ENCODE peak calls at places on chromosomes 12 and 14, in seven cellular contexts. F is neural progenitor cell, H is sigmoid colon, Y is lung, A is right lobe of liver, O is mucosa of descending colon, L is pancreas. U is an unnamed sample.

GRCh38 chr14:35261774-35262173 is 30.4 kb upstream of the PSMA6 start:
- DNase-seq in O (no peak), F (no peak), L (no peak), Y (no peak), A (no peak), H (no peak), U (no peak)

GRCh38 chr14:34931206-34931605 is 51.6 kb upstream of the SRP54 start:
- DNase-seq in H (no peak), L (no peak), Y (no peak), O (no peak), F (no peak), A (no peak), U (no peak)

GRCh38 chr12:103929909-103930786 is at the start of gene HSP90B1:
- DNase-seq in A (peak; percentile 100), H (peak; percentile 100), O (peak; percentile 100), Y (peak; percentile 99), L (peak; percentile 100), F (peak; percentile 100), U (peak; percentile 99)

GRCh38 chr12:75660107-75660530 is 148.7 kb upstream of the KRR1 start:
- DNase-seq in Y (no peak), A (no peak), H (no peak), F (no peak), O (no peak), L (no peak), U (no peak)

GRCh38 chr14:99794156-99794780 is 1.1 kb downstream of the EML1 start:
- DNase-seq in H (no peak), O (no peak), L (no peak), F (no peak), A (no peak), Y (no peak), U (no peak)

GRCh38 chr12:75208851-75209781 is 523 bp downstream of the KCNC2 start:
- DNase-seq in L (peak; percentile 12), A (no peak), H (no peak), O (no peak), Y (no peak), F (peak; percentile 85), U (no peak)

GRCh38 chr14:90105756-90106155 is 44.0 kb downstream of the KCNK13 start:
- DNase-seq in H (no peak), Y (no peak), A (no peak), L (no peak), F (no peak), O (no peak), U (no peak)

GRCh38 chr14:55756078-55756477 is 176.1 kb downstream of the KTN1 start:
- DNase-seq in F (no peak), L (no peak), A (no peak), Y (no peak), H (no peak), O (no peak), U (no peak)

GRCh38 chr14:24331731-24332093 is 3.2 kb downstream of the ADCY4 start:
- DNase-seq in O (peak; percentile 62), L (no peak), F (no peak), A (no peak), Y (no peak), H (no peak), U (no peak)

GRCh38 chr14:24329736-24330135 is 5.1 kb downstream of the ADCY4 start:
- DNase-seq in L (no peak), A (no peak), H (peak; percentile 76), F (no peak), O (peak; percentile 84), Y (peak; percentile 62), U (peak; percentile 71)

GRCh38 chr14:24334431-24335271 is at the start of gene ADCY4:
- DNase-seq in F (peak; percentile 51), H (no peak), O (peak; percentile 64), A (no peak), Y (no peak), L (no peak), U (peak; percentile 51)

GRCh38 chr14:24330973-24331674 is 3.7 kb downstream of the ADCY4 start:
- DNase-seq in H (no peak), O (peak; percentile 55), L (no peak), F (no peak), A (no peak), Y (no peak), U (no peak)

DNA sequence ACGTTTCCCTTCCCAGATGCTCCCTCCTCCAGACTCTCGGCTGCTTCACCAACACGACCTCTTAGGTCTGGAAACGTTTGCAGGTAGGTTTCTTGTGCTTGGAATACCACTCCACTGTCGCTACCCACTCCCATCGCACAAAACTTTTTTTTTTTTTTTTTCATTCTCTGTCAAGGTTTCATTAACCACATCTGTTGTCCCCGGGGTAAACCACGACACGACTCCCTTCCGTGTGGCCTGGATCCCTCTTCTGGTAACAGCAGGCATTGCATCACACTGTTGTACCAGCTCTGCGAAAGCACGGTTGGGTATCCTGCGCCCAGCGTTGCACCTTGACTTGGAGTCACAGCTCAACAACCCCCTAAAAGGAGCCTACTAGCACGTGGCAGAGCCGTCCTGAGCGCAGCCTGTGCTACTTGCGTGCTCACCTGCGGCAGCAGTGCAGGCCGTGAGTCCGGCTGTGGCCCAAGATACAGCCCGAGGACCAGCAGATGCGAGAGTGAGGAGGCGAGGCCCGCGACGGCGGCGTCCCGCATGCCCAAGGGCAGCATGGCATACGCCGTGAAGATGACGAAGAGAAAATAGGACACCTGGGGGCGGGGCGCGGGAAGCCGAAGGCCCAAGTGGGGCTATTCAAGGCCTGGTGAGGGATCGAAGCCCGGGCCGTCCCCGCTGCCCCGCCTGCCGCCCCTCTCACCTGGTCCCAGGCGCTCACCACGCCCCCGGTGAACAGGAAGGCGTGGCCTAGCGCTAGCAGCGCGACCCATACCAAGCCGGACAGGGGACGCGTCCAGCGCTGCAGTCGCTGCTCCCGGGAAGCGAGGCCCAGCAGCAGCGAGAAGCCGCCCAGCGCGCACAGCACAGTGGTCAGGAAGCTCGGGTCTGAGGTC is 2.5 kb downstream of the ADCY4 start:
- DNase-seq in L (peak; percentile 78), H (peak; percentile 81), O (peak; percentile 80), F (peak; percentile 81), A (peak; percentile 78), Y (peak; percentile 80), U (peak; percentile 75)
- H3K4me3 ChIP-seq in L (no peak overlapping the region), H (peak overlapping the region; percentile 16), O (no peak overlapping the region), F (peak overlapping the region; percentile 37), A (peak overlapping the region; percentile 3), Y (no peak overlapping the region), U (peak overlapping the region; percentile 35)

GRCh38 chr12:2358986-2359658 is 306.3 kb downstream of the CACNA1C start:
- DNase-seq in H (peak; percentile 58), L (no peak), Y (no peak), O (no peak), A (no peak), F (no peak), U (no peak)

GRCh38 chr12:2356601-2357125 is 303.9 kb downstream of the CACNA1C start:
- DNase-seq in H (no peak), F (no peak), Y (no peak), L (no peak), O (no peak), A (no peak), U (no peak)

GRCh38 chr12:2360630-2361170 is 307.9 kb downstream of the CACNA1C start:
- DNase-seq in H (peak; percentile 21), F (no peak), A (no peak), L (no peak), Y (no peak), O (no peak), U (no peak)

GRCh38 chr12:2363836-2364565 is 311.2 kb downstream of the CACNA1C start:
- DNase-seq in A (no peak), Y (no peak), O (no peak), F (no peak), H (peak; percentile 62), L (no peak), U (no peak)

GRCh38 chr12:2359725-2360629 is 307.2 kb downstream of the CACNA1C start:
- DNase-seq in A (no peak), L (no peak), Y (no peak), F (no peak), O (no peak), H (peak; percentile 50), U (no peak)
- H3K4me1 ChIP-seq in A (no peaks in the 10 kb centered on the region), L (no peaks in the 10 kb centered on the region), Y (peaks cover 11% of the 10 kb centered on the region), F (peaks cover 6% of the 10 kb centered on the region), O (peaks cover 8% of the 10 kb centered on the region), H (peaks cover 53% of the 10 kb centered on the region), U (peaks cover 3% of the 10 kb centered on the region)

GRCh38 chr12:42422785-42423184 is 96.8 kb downstream of the PPHLN1 start:
- DNase-seq in H (no peak), F (no peak), L (no peak), A (no peak), O (no peak), Y (no peak), U (no peak)

GRCh38 chr12:42426733-42427132 is 100.8 kb downstream of the PPHLN1 start:
- DNase-seq in O (no peak), F (peak; percentile 35), L (no peak), Y (no peak), H (no peak), A (no peak), U (no peak)

GRCh38 chr12:42420385-42420784 is 94.4 kb downstream of the PPHLN1 start:
- DNase-seq in F (no peak), Y (no peak), O (no peak), L (no peak), H (no peak), A (no peak), U (no peak)

GRCh38 chr12:42421844-42422779 is 96.1 kb downstream of the PPHLN1 start:
- DNase-seq in F (no peak), L (no peak), A (no peak), O (no peak), H (no peak), Y (no peak), U (no peak)
- H3K4me3 ChIP-seq in F (no peak overlapping the region), L (no peak overlapping the region), A (no peak overlapping the region), O (no peak overlapping the region), H (no peak overlapping the region), Y (no peak overlapping the region), U (no peak overlapping the region)

GRCh38 chr12:122096014-122096413 is 17.5 kb downstream of the MLXIP start:
- DNase-seq in A (no peak), F (no peak), L (no peak), O (no peak), H (peak; percentile 25), Y (no peak), U (no peak)

GRCh38 chr12:122099280-122099749 is 20.8 kb downstream of the MLXIP start:
- DNase-seq in F (no peak), A (no peak), Y (no peak), H (peak; percentile 57), L (no peak), O (peak; percentile 63), U (peak; percentile 73)

GRCh38 chr12:122099856-122100255 is 21.3 kb downstream of the MLXIP start:
- DNase-seq in F (no peak), O (no peak), Y (no peak), H (no peak), A (no peak), L (no peak), U (no peak)

GRCh38 chr12:122096591-122097149 is 18.1 kb downstream of the MLXIP start:
- DNase-seq in H (peak; percentile 65), Y (no peak), A (no peak), O (peak; percentile 60), F (no peak), L (peak; percentile 33), U (peak; percentile 84)

GRCh38 chr12:122097641-122098364 is 19.2 kb downstream of the MLXIP start:
- DNase-seq in F (no peak), O (peak; percentile 87), H (peak; percentile 65), Y (peak; percentile 83), A (no peak), L (peak; percentile 95), U (no peak)
- H3K4me1 ChIP-seq in F (peaks cover 6% of the 10 kb centered on the region), O (peaks cover 71% of the 10 kb centered on the region), H (peaks cover 93% of the 10 kb centered on the region), Y (peaks cover 51% of the 10 kb centered on the region), A (no peaks in the 10 kb centered on the region), L (peaks cover 59% of the 10 kb centered on the region), U (peaks cover 71% of the 10 kb centered on the region)